ENCODE peak calls at places on chromosomes 13 and 19, in four cellular contexts. One of them, this sample, is unnamed.

GRCh38 chr13:44431150-44431549 is 57.5 kb downstream of the SERP2 start:
- DNase-seq in Panc1: no peak
- DNase-seq in body of pancreas: peak; percentile 63
- DNase-seq in BE2C: no peak
- DNase-seq in this sample: no peak

GRCh38 chr19:47004012-47004465 is 15.6 kb upstream of the NPAS1 start:
- DNase-seq in Panc1: no peak
- DNase-seq in body of pancreas: no peak
- DNase-seq in BE2C: no peak
- DNase-seq in this sample: no peak

GRCh38 chr19:36771275-36772231 is 1.1 kb downstream of the ZNF850 start:
- DNase-seq in Panc1: peak; percentile 67
- DNase-seq in body of pancreas: peak; percentile 66
- DNase-seq in BE2C: peak; percentile 84
- DNase-seq in this sample: peak; percentile 86

GRCh38 chr13:23679214-23679613 is 109.0 kb downstream of the TNFRSF19 start:
- DNase-seq in Panc1: no peak
- DNase-seq in body of pancreas: peak; percentile 37
- DNase-seq in BE2C: no peak
- DNase-seq in this sample: no peak

GRCh38 chr19:5953680-5954213 is 24.2 kb downstream of the RANBP3 start:
- DNase-seq in Panc1: no peak
- DNase-seq in body of pancreas: no peak
- DNase-seq in BE2C: no peak
- DNase-seq in this sample: no peak

GRCh38 chr19:36125557-36125956 is 10.3 kb downstream of the TBCB start:
- DNase-seq in Panc1: no peak
- DNase-seq in body of pancreas: no peak
- DNase-seq in BE2C: no peak
- DNase-seq in this sample: no peak

GRCh38 chr13:26406791-26407190 is 150.7 kb upstream of the WASF3 start:
- DNase-seq in Panc1: no peak
- DNase-seq in body of pancreas: no peak
- DNase-seq in BE2C: no peak
- DNase-seq in this sample: no peak

GRCh38 chr13:24233351-24233901 is 72.9 kb downstream of the SPATA13 start:
- DNase-seq in Panc1: no peak
- DNase-seq in body of pancreas: no peak
- DNase-seq in BE2C: no peak
- DNase-seq in this sample: peak; percentile 43

GRCh38 chr13:39516140-39516539 is 86.9 kb downstream of the LHFPL6 start:
- DNase-seq in Panc1: no peak
- DNase-seq in body of pancreas: no peak
- DNase-seq in BE2C: no peak
- DNase-seq in this sample: peak; percentile 47

GRCh38 chr13:50448535-50448981 is 394.9 kb downstream of the DLEU7 start:
- DNase-seq in Panc1: no peak
- DNase-seq in body of pancreas: no peak
- DNase-seq in BE2C: no peak
- DNase-seq in this sample: peak; percentile 54

GRCh38 chr19:51750381-51751124 is 1.1 kb downstream of the FPR1 start:
- DNase-seq in Panc1: no peak
- DNase-seq in body of pancreas: no peak
- DNase-seq in BE2C: no peak
- DNase-seq in this sample: no peak

GRCh38 chr19:47028372-47028672 is 8.7 kb downstream of the NPAS1 start:
- DNase-seq in Panc1: no peak
- DNase-seq in body of pancreas: no peak
- DNase-seq in BE2C: peak; percentile 48
- DNase-seq in this sample: no peak

GRCh38 chr19:22545751-22546150 is 88.4 kb upstream of the ZNF492 start:
- DNase-seq in Panc1: no peak
- DNase-seq in body of pancreas: peak; percentile 84
- DNase-seq in BE2C: peak; percentile 47
- DNase-seq in this sample: no peak

GRCh38 chr13:113810640-113811039 is 51.6 kb downstream of the TMEM255B start:
- DNase-seq in Panc1: no peak
- DNase-seq in body of pancreas: no peak
- DNase-seq in BE2C: no peak
- DNase-seq in this sample: no peak

GRCh38 chr13:110628477-110628793 is 13.1 kb downstream of the NAXD start:
- DNase-seq in Panc1: no peak
- DNase-seq in body of pancreas: no peak
- DNase-seq in BE2C: peak; percentile 86
- DNase-seq in this sample: no peak

GRCh38 chr13:97822377-97822776 is 131.1 kb upstream of the IPO5 start:
- DNase-seq in Panc1: no peak
- DNase-seq in body of pancreas: no peak
- DNase-seq in BE2C: no peak
- DNase-seq in this sample: no peak

GRCh38 chr19:2160384-2160783 is 3.3 kb upstream of the DOT1L start:
- DNase-seq in Panc1: no peak
- DNase-seq in body of pancreas: no peak
- DNase-seq in BE2C: no peak
- DNase-seq in this sample: no peak

GRCh38 chr19:13121551-13122274 is 3.6 kb downstream of the NACC1 start:
- DNase-seq in Panc1: no peak
- DNase-seq in body of pancreas: no peak
- DNase-seq in BE2C: no peak
- DNase-seq in this sample: no peak

GRCh38 chr19:46218160-46218559 is 11.4 kb upstream of the IGFL1 start:
- DNase-seq in Panc1: no peak
- DNase-seq in body of pancreas: peak; percentile 33
- DNase-seq in BE2C: no peak
- DNase-seq in this sample: no peak

GRCh38 chr19:7145494-7145893 is 76.0 kb downstream of the ZNF557 start:
- DNase-seq in Panc1: no peak
- DNase-seq in body of pancreas: no peak
- DNase-seq in BE2C: no peak
- DNase-seq in this sample: no peak

GRCh38 chr13:30413842-30414241 is 8.5 kb upstream of the UBE2L5 start:
- DNase-seq in Panc1: no peak
- DNase-seq in body of pancreas: no peak
- DNase-seq in BE2C: no peak
- DNase-seq in this sample: no peak

GRCh38 chr19:38657633-38658222 is 10.3 kb downstream of the ACTN4 start:
- DNase-seq in Panc1: peak; percentile 97
- DNase-seq in body of pancreas: no peak
- DNase-seq in BE2C: no peak
- DNase-seq in this sample: peak; percentile 90

GRCh38 chr19:41478875-41479756 is 36.2 kb downstream of the ERICH4 start:
- DNase-seq in Panc1: no peak
- DNase-seq in body of pancreas: no peak
- DNase-seq in BE2C: no peak
- DNase-seq in this sample: no peak

GRCh38 chr13:29865934-29866333 is 15.5 kb upstream of the UBL3 start:
- DNase-seq in Panc1: no peak
- DNase-seq in body of pancreas: no peak
- DNase-seq in BE2C: no peak
- DNase-seq in this sample: no peak

GRCh38 chr19:991174-991931 is 7.2 kb downstream of the WDR18 start:
- DNase-seq in Panc1: no peak
- DNase-seq in body of pancreas: no peak
- DNase-seq in BE2C: peak; percentile 93
- DNase-seq in this sample: peak; percentile 36

GRCh38 chr13:108269601-108270328 is at the start of gene TNFSF13B:
- DNase-seq in Panc1: no peak
- DNase-seq in body of pancreas: peak; percentile 74
- DNase-seq in BE2C: peak; percentile 53
- DNase-seq in this sample: peak; percentile 22

GRCh38 chr13:97574926-97575325 is 141.0 kb downstream of the RAP2A start:
- DNase-seq in Panc1: peak; percentile 47
- DNase-seq in body of pancreas: peak; percentile 15
- DNase-seq in BE2C: peak; percentile 36
- DNase-seq in this sample: peak; percentile 20

GRCh38 chr19:7636691-7637373 is at the start of gene STXBP2:
- DNase-seq in Panc1: no peak
- DNase-seq in body of pancreas: peak; percentile 94
- DNase-seq in BE2C: no peak
- DNase-seq in this sample: no peak

GRCh38 chr13:44826586-44827350 is 162.5 kb downstream of the NUFIP1 start:
- DNase-seq in Panc1: no peak
- DNase-seq in body of pancreas: no peak
- DNase-seq in BE2C: no peak
- DNase-seq in this sample: no peak

GRCh38 chr19:24003537-24003936 is 83.5 kb upstream of the ZNF254 start:
- DNase-seq in Panc1: no peak
- DNase-seq in body of pancreas: no peak
- DNase-seq in BE2C: no peak
- DNase-seq in this sample: no peak

GRCh38 chr19:56594783-56595547 is at the start of gene ZNF71:
- DNase-seq in Panc1: no peak
- DNase-seq in body of pancreas: peak; percentile 91
- DNase-seq in BE2C: peak; percentile 94
- DNase-seq in this sample: peak; percentile 95

GRCh38 chr19:3507371-3508120 is 1.4 kb downstream of the FZR1 start:
- DNase-seq in Panc1: no peak
- DNase-seq in body of pancreas: peak; percentile 68
- DNase-seq in BE2C: no peak
- DNase-seq in this sample: no peak

GRCh38 chr13:95296326-95296939 is 4.8 kb downstream of the ABCC4 start:
- DNase-seq in Panc1: no peak
- DNase-seq in body of pancreas: peak; percentile 79
- DNase-seq in BE2C: peak; percentile 48
- DNase-seq in this sample: no peak

GRCh38 chr19:10112037-10112751 is 701 bp downstream of the P2RY11 start:
- DNase-seq in Panc1: no peak
- DNase-seq in body of pancreas: no peak
- DNase-seq in BE2C: no peak
- DNase-seq in this sample: no peak

GRCh38 chr13:50678464-50679162 is 164.9 kb downstream of the DLEU7 start:
- DNase-seq in Panc1: no peak
- DNase-seq in body of pancreas: no peak
- DNase-seq in BE2C: no peak
- DNase-seq in this sample: peak; percentile 91

GRCh38 chr13:106755542-106755941 is 187.6 kb upstream of the ARGLU1 start:
- DNase-seq in Panc1: no peak
- DNase-seq in body of pancreas: no peak
- DNase-seq in BE2C: no peak
- DNase-seq in this sample: no peak

DNA sequence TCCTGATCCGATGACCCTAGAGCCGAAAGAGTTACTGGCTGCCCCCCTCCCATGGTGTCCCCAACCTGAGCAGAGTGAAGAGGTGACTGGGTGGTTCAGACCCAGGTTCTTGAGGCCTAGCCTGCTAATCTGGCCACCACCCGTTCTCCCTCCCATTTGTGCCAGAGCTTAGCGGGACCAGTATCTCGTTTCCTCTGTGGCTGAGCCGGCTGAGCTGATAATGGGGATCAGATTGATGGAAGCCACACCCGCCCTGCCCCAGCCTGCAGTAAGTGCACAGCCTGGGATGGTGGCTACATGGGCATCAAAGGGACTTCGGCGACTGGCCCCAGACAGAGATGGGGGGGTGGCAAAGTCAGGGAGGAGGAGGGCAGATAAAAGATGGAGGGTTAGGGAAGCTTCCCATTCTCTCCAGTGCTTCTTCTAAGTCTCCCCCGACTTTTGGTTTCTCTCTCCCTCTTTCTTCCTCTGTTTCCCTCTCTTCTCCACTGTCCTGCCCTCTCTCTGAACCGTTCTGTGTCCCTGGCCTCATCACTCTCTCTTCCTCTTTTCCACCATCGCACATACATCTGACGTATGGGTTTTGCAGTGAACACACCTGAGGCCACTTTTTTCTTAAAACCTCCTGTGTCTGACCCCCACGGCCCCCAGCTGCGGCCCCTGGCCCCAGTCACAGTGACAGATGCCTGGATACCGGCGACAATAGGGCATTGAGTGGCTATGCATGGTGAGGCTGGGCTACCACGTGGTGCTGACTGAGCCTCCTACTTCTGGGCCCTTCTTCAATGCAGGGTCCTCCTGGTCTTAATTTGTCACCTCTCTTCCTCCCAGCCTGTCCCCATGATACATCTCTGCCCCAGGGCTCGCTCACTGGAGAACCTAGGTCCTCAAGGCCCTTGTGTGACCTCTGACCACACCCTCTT is 2.4 kb downstream of the ELAVL3 start:
- DNase-seq in Panc1: no peak
- DNase-seq in body of pancreas: no peak
- DNase-seq in BE2C: no peak
- DNase-seq in this sample: no peak
- H3K4me3 ChIP-seq in Panc1: no peak overlapping the region
- H3K4me3 ChIP-seq in body of pancreas: no peak overlapping the region
- H3K4me3 ChIP-seq in BE2C: peak overlapping the region; percentile 70
- H3K4me3 ChIP-seq in this sample: no peak overlapping the region

DNA sequence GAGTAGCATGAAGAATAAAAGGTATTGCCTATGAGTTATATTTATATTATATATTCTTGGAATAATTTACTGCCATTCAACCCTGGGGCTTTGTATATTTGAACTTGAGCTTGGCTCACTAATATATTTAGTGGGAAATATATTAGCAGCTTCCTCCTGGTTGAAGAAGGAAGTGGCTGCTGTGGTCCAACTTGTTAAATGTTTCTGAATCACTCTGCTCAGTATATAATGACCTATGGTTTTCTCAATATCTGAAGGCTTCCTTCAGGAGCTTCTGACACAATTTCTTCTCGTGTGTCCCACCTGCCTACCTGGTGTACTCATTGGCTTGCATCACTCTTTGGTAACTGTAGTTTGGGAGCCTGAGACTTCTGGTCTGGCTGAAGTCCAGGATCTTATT is 646.4 kb downstream of the TBC1D4 start:
- DNase-seq in Panc1: no peak
- DNase-seq in body of pancreas: no peak
- DNase-seq in BE2C: no peak
- DNase-seq in this sample: no peak
- TF ChIP-seq CTCF in Panc1: no peak
- TF ChIP-seq CTCF in body of pancreas: no peak
- TF ChIP-seq CTCF in BE2C: no peak
- TF ChIP-seq CTCF in this sample: no peak

DNA sequence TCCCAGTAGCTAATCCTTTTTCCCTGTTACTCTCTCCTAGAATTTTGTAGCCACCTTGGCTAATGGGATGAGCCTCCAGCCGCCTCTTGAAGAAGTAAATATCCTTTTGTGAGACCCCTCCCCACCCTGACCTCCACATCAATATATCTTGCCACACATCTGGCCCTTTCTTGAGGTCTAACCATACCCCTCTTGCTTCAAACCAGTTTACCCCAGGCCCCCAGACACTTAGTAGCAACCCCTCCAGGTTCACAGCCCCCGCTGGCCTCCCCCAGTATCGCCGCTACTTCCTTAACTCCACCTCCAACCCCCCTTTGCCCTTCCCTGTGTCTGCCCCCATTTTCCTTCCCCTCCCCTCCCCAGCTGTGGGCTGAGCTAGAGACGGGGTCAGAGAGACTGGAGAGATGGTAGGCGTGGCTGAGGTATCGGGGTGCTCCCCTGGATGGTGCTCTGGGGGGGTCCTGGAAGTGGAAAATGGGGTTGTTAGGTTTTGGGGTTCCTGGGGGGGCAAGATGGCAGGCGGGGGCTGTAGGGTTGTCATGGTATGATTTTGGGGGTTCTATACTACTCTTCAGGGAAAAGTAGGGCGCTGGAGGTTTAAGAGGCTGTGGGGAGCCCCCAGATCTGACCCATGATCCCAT is 2.9 kb downstream of the PRMT1 start:
- DNase-seq in Panc1: no peak
- DNase-seq in body of pancreas: no peak
- DNase-seq in BE2C: no peak
- DNase-seq in this sample: no peak
- H3K4me3 ChIP-seq in Panc1: peak overlapping the region; percentile 88
- H3K4me3 ChIP-seq in body of pancreas: no peak overlapping the region
- H3K4me3 ChIP-seq in BE2C: peak overlapping the region; percentile 46
- H3K4me3 ChIP-seq in this sample: no peak overlapping the region

GRCh38 chr13:87614276-87614675 is 56.9 kb upstream of the SLITRK5 start:
- DNase-seq in Panc1: no peak
- DNase-seq in body of pancreas: no peak
- DNase-seq in BE2C: no peak
- DNase-seq in this sample: no peak
- TF ChIP-seq CTCF in Panc1: no peak
- TF ChIP-seq CTCF in body of pancreas: no peak
- TF ChIP-seq CTCF in BE2C: no peak
- TF ChIP-seq CTCF in this sample: no peak

This sample was measured in foreskin fibroblast.